ENCODE peak calls at places on chromosomes 7 and 10, in nine cellular contexts. Q is mesothelial cell of epicardium; R is effector CD4-positive, alpha-beta T cell; S is heart left ventricle; B is testis; M is stimulated activated CD8-positive, alpha-beta memory T cell treated with anti-CD3 and anti-CD28 coated beads, Interleukin-7, amount 100 ng/mL, for 48 hours; O is GM12878; N is fibroblast of the conjunctiva; Z is NCI-H1092 treated with DMSO at 0.1 percent for 48 hours. I is an unnamed sample.

GRCh38 chr7:24653316-24654085 is 80.2 kb downstream of the PALS2 start:
- DNase-seq in M (no peak), O (no peak), R (no peak), N (no peak), Q (no peak), Z (no peak), S (no peak), B (no peak), I (no peak)

GRCh38 chr10:132987671-132988571 is 45.6 kb upstream of the CFAP46 start:
- DNase-seq in B (no peak), O (no peak), Q (no peak), N (peak), R (no peak), M (no peak), Z (no peak), S (no peak), I (peak)

GRCh38 chr7:35697414-35698175 is 2.7 kb upstream of the HERPUD2 start:
- DNase-seq in Q (no peak), M (no peak), Z (no peak), B (no peak), R (no peak), N (no peak), S (no peak), O (no peak), I (peak)

GRCh38 chr10:28241766-28242399 is 61.0 kb downstream of the MPP7 start:
- DNase-seq in Z (peak), R (peak), Q (no peak), N (peak), S (no peak), M (no peak), O (peak), B (peak), I (peak)

GRCh38 chr7:155382802-155383171 is 75.1 kb upstream of the EN2 start:
- DNase-seq in S (peak), Z (no peak), M (no peak), N (no peak), R (no peak), O (no peak), B (no peak), Q (no peak), I (no peak)

GRCh38 chr7:80372415-80372814 is 139.4 kb downstream of the GNAT3 start:
- DNase-seq in N (no peak), R (no peak), Z (no peak), B (no peak), Q (no peak), O (no peak), M (no peak), S (no peak), I (peak)

GRCh38 chr10:58952162-58952561 is 224.3 kb upstream of the PHYHIPL start:
- DNase-seq in Z (no peak), Q (no peak), R (no peak), N (no peak), S (no peak), M (no peak), O (no peak), B (no peak), I (no peak)

GRCh38 chr10:113313048-113313611 is 239.7 kb upstream of the HABP2 start:
- DNase-seq in B (no peak), Q (no peak), N (no peak), R (no peak), M (no peak), S (no peak), O (no peak), Z (no peak), I (no peak)

GRCh38 chr7:137890449-137890916 is 43.7 kb upstream of the DGKI start:
- DNase-seq in Z (no peak), M (no peak), O (no peak), S (peak), Q (no peak), B (no peak), R (no peak), N (no peak), I (no peak)

GRCh38 chr10:119933179-119933578 is 40.6 kb downstream of the SEC23IP start:
- DNase-seq in M (no peak), N (no peak), R (no peak), S (no peak), O (no peak), B (no peak), Z (no peak), Q (no peak), I (peak)

GRCh38 chr7:121140790-121141189 is 152.3 kb downstream of the CPED1 start:
- DNase-seq in M (no peak), Q (no peak), B (no peak), S (no peak), Z (no peak), R (no peak), N (no peak), O (no peak), I (no peak)

GRCh38 chr7:50838675-50839377 is 56.1 kb upstream of the GRB10 start:
- DNase-seq in Q (no peak), M (no peak), Z (no peak), O (no peak), S (peak), R (no peak), N (no peak), B (no peak), I (peak)

GRCh38 chr10:91559170-91559569 is 73.7 kb downstream of the PPP1R3C start:
- DNase-seq in B (no peak), Z (no peak), O (no peak), Q (no peak), S (no peak), R (no peak), N (no peak), M (no peak), I (no peak)

GRCh38 chr10:12782537-12782936 is 219.0 kb downstream of the CCDC3 start:
- DNase-seq in N (no peak), O (no peak), M (no peak), Q (no peak), S (no peak), B (peak), R (no peak), Z (no peak), I (peak)

GRCh38 chr7:51160990-51161615 is 155.5 kb downstream of the COBL start:
- DNase-seq in O (no peak), M (peak), Z (peak), R (peak), N (peak), B (peak), S (peak), Q (peak), I (peak)

GRCh38 chr10:114499630-114500190 is 95.4 kb upstream of the AFAP1L2 start:
- DNase-seq in R (peak), N (no peak), Z (no peak), B (no peak), O (no peak), Q (no peak), S (no peak), M (peak), I (no peak)

I was measured in ELR.